ENCODE peak calls at places on chromosomes 4 and X, in seven cellular contexts. One of them, this sample, is unnamed. For H3K9me3, the result is how much of the 10 kb centered on the place peaks cover.

GRCh38 chrX:153444333-153445011 is 1.4 kb downstream of the TREX2 start:
- DNase-seq in WERI-Rb-1: no peak
- DNase-seq in DND-41: no peak
- DNase-seq in heart right ventricle: no peak
- DNase-seq in Panc1: no peak
- DNase-seq in right cardiac atrium: no peak
- DNase-seq in A549: no peak
- DNase-seq in this sample: no peak

GRCh38 chr4:151219938-151220337 is 57.0 kb upstream of the PRSS48 start:
- DNase-seq in WERI-Rb-1: no peak
- DNase-seq in DND-41: no peak
- DNase-seq in heart right ventricle: no peak
- DNase-seq in Panc1: no peak
- DNase-seq in right cardiac atrium: no peak
- DNase-seq in A549: no peak
- DNase-seq in this sample: no peak

GRCh38 chrX:100449696-100450606 is 39.9 kb upstream of the PCDH19 start:
- DNase-seq in WERI-Rb-1: no peak
- DNase-seq in DND-41: no peak
- DNase-seq in heart right ventricle: peak
- DNase-seq in Panc1: no peak
- DNase-seq in right cardiac atrium: peak
- DNase-seq in A549: no peak
- DNase-seq in this sample: no peak

GRCh38 chrX:39809326-39809725 is 288.4 kb downstream of the BCOR start:
- DNase-seq in WERI-Rb-1: no peak
- DNase-seq in DND-41: no peak
- DNase-seq in heart right ventricle: no peak
- DNase-seq in Panc1: no peak
- DNase-seq in right cardiac atrium: no peak
- DNase-seq in A549: peak
- DNase-seq in this sample: no peak

GRCh38 chr4:2441393-2442174 is 22.8 kb downstream of the CFAP99 start:
- DNase-seq in WERI-Rb-1: peak
- DNase-seq in DND-41: peak
- DNase-seq in heart right ventricle: no peak
- DNase-seq in Panc1: peak
- DNase-seq in right cardiac atrium: peak
- DNase-seq in A549: peak
- DNase-seq in this sample: no peak

GRCh38 chrX:71616672-71617529 is 1.4 kb downstream of the CXCR3 start:
- DNase-seq in WERI-Rb-1: no peak
- DNase-seq in DND-41: peak
- DNase-seq in heart right ventricle: no peak
- DNase-seq in Panc1: no peak
- DNase-seq in right cardiac atrium: no peak
- DNase-seq in A549: no peak
- DNase-seq in this sample: no peak

GRCh38 chr4:184270808-184271413 is 53.2 kb upstream of the ENPP6 start:
- DNase-seq in WERI-Rb-1: no peak
- DNase-seq in DND-41: no peak
- DNase-seq in heart right ventricle: no peak
- DNase-seq in Panc1: no peak
- DNase-seq in right cardiac atrium: no peak
- DNase-seq in A549: no peak
- DNase-seq in this sample: no peak

GRCh38 chr4:6548201-6548881 is 26.6 kb upstream of the MAN2B2 start:
- DNase-seq in WERI-Rb-1: peak
- DNase-seq in DND-41: no peak
- DNase-seq in heart right ventricle: peak
- DNase-seq in Panc1: no peak
- DNase-seq in right cardiac atrium: no peak
- DNase-seq in A549: peak
- DNase-seq in this sample: no peak

GRCh38 chr4:25948051-25948450 is 34.0 kb downstream of the SMIM20 start:
- DNase-seq in WERI-Rb-1: no peak
- DNase-seq in DND-41: no peak
- DNase-seq in heart right ventricle: no peak
- DNase-seq in Panc1: no peak
- DNase-seq in right cardiac atrium: no peak
- DNase-seq in A549: no peak
- DNase-seq in this sample: no peak

GRCh38 chrX:151505796-151506195 is 57.7 kb upstream of the PASD1 start:
- DNase-seq in WERI-Rb-1: peak
- DNase-seq in DND-41: peak
- DNase-seq in heart right ventricle: no peak
- DNase-seq in Panc1: no peak
- DNase-seq in right cardiac atrium: no peak
- DNase-seq in A549: peak
- DNase-seq in this sample: no peak

GRCh38 chr4:142282870-142283431 is 563.1 kb downstream of the INPP4B start:
- DNase-seq in WERI-Rb-1: no peak
- DNase-seq in DND-41: peak
- DNase-seq in heart right ventricle: no peak
- DNase-seq in Panc1: no peak
- DNase-seq in right cardiac atrium: no peak
- DNase-seq in A549: no peak
- DNase-seq in this sample: no peak

GRCh38 chr4:83113429-83113786 is 1.1 kb downstream of the PLAC8 start:
- DNase-seq in WERI-Rb-1: no peak
- DNase-seq in DND-41: no peak
- DNase-seq in heart right ventricle: no peak
- DNase-seq in Panc1: no peak
- DNase-seq in right cardiac atrium: no peak
- DNase-seq in A549: no peak
- DNase-seq in this sample: no peak

GRCh38 chr4:71992571-71992970 is 39.2 kb upstream of the NPFFR2 start:
- DNase-seq in WERI-Rb-1: no peak
- DNase-seq in DND-41: no peak
- DNase-seq in heart right ventricle: no peak
- DNase-seq in Panc1: no peak
- DNase-seq in right cardiac atrium: no peak
- DNase-seq in A549: no peak
- DNase-seq in this sample: no peak

GRCh38 chrX:16671005-16671404 is 21.0 kb downstream of the S100G start:
- DNase-seq in WERI-Rb-1: no peak
- DNase-seq in DND-41: no peak
- DNase-seq in heart right ventricle: no peak
- DNase-seq in Panc1: no peak
- DNase-seq in right cardiac atrium: no peak
- DNase-seq in A549: peak
- DNase-seq in this sample: no peak

GRCh38 chrX:46686003-46686645 is 72.8 kb downstream of the SLC9A7 start:
- DNase-seq in WERI-Rb-1: peak
- DNase-seq in DND-41: peak
- DNase-seq in heart right ventricle: peak
- DNase-seq in Panc1: no peak
- DNase-seq in right cardiac atrium: no peak
- DNase-seq in A549: peak
- DNase-seq in this sample: no peak

GRCh38 chr4:74997942-74998341 is 65.0 kb downstream of the PARM1 start:
- DNase-seq in WERI-Rb-1: no peak
- DNase-seq in DND-41: no peak
- DNase-seq in heart right ventricle: no peak
- DNase-seq in Panc1: no peak
- DNase-seq in right cardiac atrium: no peak
- DNase-seq in A549: no peak
- DNase-seq in this sample: peak

GRCh38 chrX:10952619-10953018 is 158.5 kb upstream of the HCCS start:
- DNase-seq in WERI-Rb-1: no peak
- DNase-seq in DND-41: no peak
- DNase-seq in heart right ventricle: no peak
- DNase-seq in Panc1: no peak
- DNase-seq in right cardiac atrium: no peak
- DNase-seq in A549: no peak
- DNase-seq in this sample: no peak

GRCh38 chr4:38078590-38079381 is 118.6 kb downstream of the PTTG2 start:
- DNase-seq in WERI-Rb-1: no peak
- DNase-seq in DND-41: no peak
- DNase-seq in heart right ventricle: no peak
- DNase-seq in Panc1: no peak
- DNase-seq in right cardiac atrium: no peak
- DNase-seq in A549: peak
- DNase-seq in this sample: no peak

GRCh38 chr4:84985952-84986351 is 19.5 kb upstream of the WDFY3 start:
- DNase-seq in WERI-Rb-1: no peak
- DNase-seq in DND-41: no peak
- DNase-seq in heart right ventricle: no peak
- DNase-seq in Panc1: no peak
- DNase-seq in right cardiac atrium: no peak
- DNase-seq in A549: peak
- DNase-seq in this sample: no peak

GRCh38 chr4:7195138-7195510 is 2.8 kb downstream of the SORCS2 start:
- DNase-seq in WERI-Rb-1: no peak
- DNase-seq in DND-41: no peak
- DNase-seq in heart right ventricle: no peak
- DNase-seq in Panc1: no peak
- DNase-seq in right cardiac atrium: no peak
- DNase-seq in A549: no peak
- DNase-seq in this sample: no peak

GRCh38 chr4:7598939-7599790 is 164.4 kb upstream of the PSAPL1 start:
- DNase-seq in WERI-Rb-1: no peak
- DNase-seq in DND-41: no peak
- DNase-seq in heart right ventricle: no peak
- DNase-seq in Panc1: no peak
- DNase-seq in right cardiac atrium: no peak
- DNase-seq in A549: no peak
- DNase-seq in this sample: no peak

GRCh38 chr4:8225290-8225625 is 26.2 kb downstream of the SH3TC1 start:
- DNase-seq in WERI-Rb-1: no peak
- DNase-seq in DND-41: no peak
- DNase-seq in heart right ventricle: no peak
- DNase-seq in Panc1: no peak
- DNase-seq in right cardiac atrium: no peak
- DNase-seq in A549: no peak
- DNase-seq in this sample: no peak

GRCh38 chr4:188178806-188179205 is 39.6 kb downstream of the TRIML1 start:
- DNase-seq in WERI-Rb-1: no peak
- DNase-seq in DND-41: no peak
- DNase-seq in heart right ventricle: no peak
- DNase-seq in Panc1: no peak
- DNase-seq in right cardiac atrium: no peak
- DNase-seq in A549: no peak
- DNase-seq in this sample: no peak
- H3K4me3 ChIP-seq in WERI-Rb-1: no peak
- H3K4me3 ChIP-seq in DND-41: no peak
- H3K4me3 ChIP-seq in heart right ventricle: no peak
- H3K4me3 ChIP-seq in Panc1: no peak
- H3K4me3 ChIP-seq in right cardiac atrium: no peak
- H3K4me3 ChIP-seq in A549: no peak
- H3K4me3 ChIP-seq in this sample: no peak

GRCh38 chr4:211033-211511 is 86.8 kb downstream of the ZNF718 start:
- DNase-seq in WERI-Rb-1: no peak
- DNase-seq in DND-41: peak
- DNase-seq in heart right ventricle: no peak
- DNase-seq in Panc1: no peak
- DNase-seq in right cardiac atrium: no peak
- DNase-seq in A549: no peak
- DNase-seq in this sample: no peak

GRCh38 chr4:217891-218290 is 87.4 kb downstream of the ZNF732 start:
- DNase-seq in WERI-Rb-1: no peak
- DNase-seq in DND-41: no peak
- DNase-seq in heart right ventricle: no peak
- DNase-seq in Panc1: no peak
- DNase-seq in right cardiac atrium: no peak
- DNase-seq in A549: no peak
- DNase-seq in this sample: no peak

GRCh38 chr4:212438-213174 is 88.3 kb downstream of the ZNF718 start:
- DNase-seq in WERI-Rb-1: peak
- DNase-seq in DND-41: no peak
- DNase-seq in heart right ventricle: peak
- DNase-seq in Panc1: no peak
- DNase-seq in right cardiac atrium: peak
- DNase-seq in A549: no peak
- DNase-seq in this sample: no peak

DNA sequence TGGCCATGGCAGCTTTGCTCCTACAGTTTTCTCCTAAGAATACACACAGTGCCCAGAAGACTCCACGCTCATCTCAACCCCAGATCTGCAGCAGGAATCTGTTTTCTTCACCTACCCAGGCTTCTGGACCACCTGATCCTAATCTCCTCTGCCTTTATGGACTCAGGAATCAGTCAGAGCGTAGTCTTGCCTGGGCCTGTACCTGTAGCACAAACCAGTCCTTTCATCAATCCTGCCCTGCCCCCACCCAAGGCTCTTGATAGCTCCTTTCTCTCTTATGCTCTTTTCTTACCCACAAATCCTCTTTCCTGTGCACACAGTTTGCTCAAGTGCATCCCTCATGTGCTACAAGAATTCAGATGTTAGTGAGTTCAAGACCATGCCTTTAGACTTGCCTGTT is 89.7 kb downstream of the ZNF718 start:
- DNase-seq in WERI-Rb-1: peak
- DNase-seq in DND-41: no peak
- DNase-seq in heart right ventricle: no peak
- DNase-seq in Panc1: no peak
- DNase-seq in right cardiac atrium: no peak
- DNase-seq in A549: no peak
- DNase-seq in this sample: no peak
- H3K9me3 ChIP-seq in WERI-Rb-1: under half
- H3K9me3 ChIP-seq in DND-41: half or more
- H3K9me3 ChIP-seq in heart right ventricle: half or more
- H3K9me3 ChIP-seq in Panc1: under half
- H3K9me3 ChIP-seq in right cardiac atrium: under half
- H3K9me3 ChIP-seq in A549: under half
- H3K9me3 ChIP-seq in this sample: under half

GRCh38 chr4:132124624-132124974 is 1024.5 kb upstream of the PCDH10 start:
- DNase-seq in WERI-Rb-1: no peak
- DNase-seq in DND-41: no peak
- DNase-seq in heart right ventricle: no peak
- DNase-seq in Panc1: no peak
- DNase-seq in right cardiac atrium: no peak
- DNase-seq in A549: no peak
- DNase-seq in this sample: no peak

GRCh38 chr4:132125131-132125530 is 1024.0 kb upstream of the PCDH10 start:
- DNase-seq in WERI-Rb-1: no peak
- DNase-seq in DND-41: no peak
- DNase-seq in heart right ventricle: no peak
- DNase-seq in Panc1: no peak
- DNase-seq in right cardiac atrium: no peak
- DNase-seq in A549: no peak
- DNase-seq in this sample: no peak

GRCh38 chr4:132123870-132124623 is 1025.0 kb upstream of the PCDH10 start:
- DNase-seq in WERI-Rb-1: no peak
- DNase-seq in DND-41: no peak
- DNase-seq in heart right ventricle: no peak
- DNase-seq in Panc1: peak
- DNase-seq in right cardiac atrium: no peak
- DNase-seq in A549: peak
- DNase-seq in this sample: no peak
- H3K4me3 ChIP-seq in WERI-Rb-1: no peak
- H3K4me3 ChIP-seq in DND-41: no peak
- H3K4me3 ChIP-seq in heart right ventricle: no peak
- H3K4me3 ChIP-seq in Panc1: peak
- H3K4me3 ChIP-seq in right cardiac atrium: no peak
- H3K4me3 ChIP-seq in A549: no peak
- H3K4me3 ChIP-seq in this sample: no peak

DNA sequence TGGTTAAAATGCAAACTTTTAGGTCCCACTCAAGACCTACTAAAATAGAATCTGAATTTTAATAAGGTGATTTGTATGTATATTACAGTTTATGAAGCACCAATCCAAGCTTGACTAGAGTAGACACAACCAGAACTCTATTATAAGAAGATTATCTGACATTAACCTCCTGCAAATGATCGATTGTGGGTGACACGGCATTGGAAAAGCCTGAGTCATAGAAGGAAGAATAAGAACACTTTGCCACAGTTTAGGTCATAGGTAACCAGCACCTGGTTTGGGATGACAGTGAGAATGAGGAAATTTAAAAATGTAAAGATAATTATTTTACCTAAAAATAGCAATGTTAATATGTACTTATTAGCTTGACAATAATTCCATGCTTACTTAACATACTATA is 15.2 kb downstream of the PDGFC start:
- DNase-seq in WERI-Rb-1: no peak
- DNase-seq in DND-41: no peak
- DNase-seq in heart right ventricle: no peak
- DNase-seq in Panc1: no peak
- DNase-seq in right cardiac atrium: no peak
- DNase-seq in A549: no peak
- DNase-seq in this sample: no peak
- H3K9me3 ChIP-seq in WERI-Rb-1: under half
- H3K9me3 ChIP-seq in DND-41: under half
- H3K9me3 ChIP-seq in heart right ventricle: under half
- H3K9me3 ChIP-seq in Panc1: under half
- H3K9me3 ChIP-seq in right cardiac atrium: under half
- H3K9me3 ChIP-seq in A549: under half
- H3K9me3 ChIP-seq in this sample: under half

This sample was measured in esophagus muscularis mucosa.